ENCODE peak calls at places on chromosomes 11 and 22, in four cellular contexts. Z is tibial artery; K is RWPE1; H is effector memory CD4-positive, alpha-beta T cell. N is an unnamed sample.

GRCh38 chr11:72722050-72722748 is 30.0 kb downstream of the ARAP1 start:
- DNase-seq in Z (peak), K (peak), H (peak), N (peak)

GRCh38 chr11:14125529-14125928 is 163.0 kb downstream of the SPON1 start:
- DNase-seq in Z (no peak), K (peak), H (no peak), N (no peak)

GRCh38 chr22:23831781-23832180 is 7.0 kb downstream of the DERL3 start:
- DNase-seq in Z (peak), K (no peak), H (no peak), N (peak)

GRCh38 chr22:45006873-45007246 is 2.9 kb downstream of the PHF21B start:
- DNase-seq in Z (no peak), K (no peak), H (no peak), N (no peak)

GRCh38 chr11:84212467-84213390 is 926.6 kb upstream of the CCDC90B start:
- DNase-seq in Z (no peak), K (no peak), H (no peak), N (no peak)

GRCh38 chr11:44301856-44302231 is 8.1 kb downstream of the ALX4 start:
- DNase-seq in Z (no peak), K (peak), H (no peak), N (no peak)

GRCh38 chr11:71182791-71183556 is 69.4 kb downstream of the SHANK2 start:
- DNase-seq in Z (no peak), K (no peak), H (no peak), N (no peak)

GRCh38 chr11:19935507-19935906 is 222.9 kb downstream of the NAV2 start:
- DNase-seq in Z (no peak), K (no peak), H (no peak), N (no peak)

GRCh38 chr11:134518616-134519389 is 106.8 kb upstream of the B3GAT1 start:
- DNase-seq in Z (peak), K (no peak), H (no peak), N (peak)

DNA sequence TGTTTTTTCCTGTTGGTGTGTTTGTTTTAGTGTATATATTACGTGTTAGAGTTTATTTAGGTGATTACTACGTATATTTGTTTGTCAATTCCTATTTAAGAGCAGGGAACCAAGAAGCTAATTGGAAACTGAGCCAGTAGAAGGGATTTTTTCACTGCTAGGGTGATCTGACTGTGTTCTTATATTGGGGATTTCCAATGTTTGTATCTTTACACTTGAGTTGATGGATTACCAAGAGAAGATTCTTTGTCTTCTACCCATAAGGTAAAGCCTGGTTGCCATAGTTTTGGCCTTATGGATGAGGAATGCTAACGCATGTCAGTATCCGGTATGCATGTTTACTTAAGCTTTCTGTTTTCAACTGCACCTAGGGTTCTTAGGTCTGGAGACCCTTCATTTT is 35.6 kb downstream of the SIK2 start:
- DNase-seq in Z (no peak), K (no peak), H (no peak), N (no peak)
- H3K27ac ChIP-seq in Z (no peak), K (no peak), H (no peak), N (no peak)

GRCh38 chr11:28223577-28223976 is 115.4 kb downstream of the METTL15 start:
- DNase-seq in Z (no peak), K (no peak), H (no peak), N (no peak)

GRCh38 chr11:28231475-28231874 is 123.3 kb downstream of the METTL15 start:
- DNase-seq in Z (no peak), K (no peak), H (no peak), N (no peak)

GRCh38 chr11:28228196-28228595 is 120.0 kb downstream of the METTL15 start:
- DNase-seq in Z (no peak), K (peak), H (no peak), N (no peak)

GRCh38 chr11:28223994-28224393 is 115.8 kb downstream of the METTL15 start:
- DNase-seq in Z (no peak), K (no peak), H (no peak), N (no peak)

GRCh38 chr11:28227460-28227859 is 119.3 kb downstream of the METTL15 start:
- DNase-seq in Z (no peak), K (no peak), H (no peak), N (no peak)
- H3K27ac ChIP-seq in Z (no peak), K (no peak), H (no peak), N (no peak)

DNA sequence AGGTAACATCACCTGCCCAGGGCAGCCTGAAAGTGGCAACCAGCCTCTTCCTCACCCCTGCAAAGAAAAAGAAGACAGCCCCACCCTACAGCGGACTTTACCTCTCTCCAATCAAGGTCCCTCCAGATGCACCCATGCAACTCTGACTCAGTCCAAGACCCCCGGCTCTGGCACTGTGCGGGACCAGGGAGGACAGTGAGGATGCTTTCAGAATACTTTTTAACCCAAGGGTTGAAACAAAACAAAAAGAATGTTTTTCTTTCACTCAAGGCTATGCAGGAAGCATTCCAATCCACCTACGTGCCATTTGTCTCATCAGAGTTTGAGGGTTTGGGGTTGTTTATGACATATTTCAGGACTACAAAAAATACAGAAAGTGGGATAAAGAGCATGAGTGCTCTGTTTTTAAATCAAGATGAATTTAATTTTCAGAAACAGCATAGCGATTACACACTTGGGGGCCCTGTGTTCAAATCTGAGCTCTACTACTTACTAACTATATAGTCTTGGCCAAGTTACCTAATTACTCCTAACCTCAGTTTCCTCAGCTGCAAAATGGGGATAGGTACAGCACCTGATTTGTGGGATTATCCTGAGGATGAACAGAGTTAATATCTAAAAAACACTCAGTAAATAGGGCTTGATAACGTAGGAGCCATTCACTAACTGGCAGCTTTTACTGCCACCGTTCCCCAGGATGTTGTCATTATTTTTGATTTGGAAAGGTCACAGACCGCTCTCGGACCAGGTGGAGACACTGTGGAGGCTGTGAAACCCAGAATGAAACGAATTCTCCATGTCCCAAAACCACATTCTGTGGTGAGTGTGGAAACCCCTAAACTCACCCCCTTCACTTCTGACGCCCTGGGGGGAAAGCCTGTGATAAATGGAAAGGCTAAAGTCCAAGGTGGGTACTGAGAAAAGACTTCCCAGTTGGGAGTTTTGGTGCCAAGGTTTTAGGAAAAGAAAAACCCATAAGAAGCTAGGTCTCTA is 5.6 kb downstream of the PLAAT3 start:
- DNase-seq in Z (peak), K (no peak), H (no peak), N (no peak)
- H3K27ac ChIP-seq in Z (peak), K (no peak), H (no peak), N (no peak)

DNA sequence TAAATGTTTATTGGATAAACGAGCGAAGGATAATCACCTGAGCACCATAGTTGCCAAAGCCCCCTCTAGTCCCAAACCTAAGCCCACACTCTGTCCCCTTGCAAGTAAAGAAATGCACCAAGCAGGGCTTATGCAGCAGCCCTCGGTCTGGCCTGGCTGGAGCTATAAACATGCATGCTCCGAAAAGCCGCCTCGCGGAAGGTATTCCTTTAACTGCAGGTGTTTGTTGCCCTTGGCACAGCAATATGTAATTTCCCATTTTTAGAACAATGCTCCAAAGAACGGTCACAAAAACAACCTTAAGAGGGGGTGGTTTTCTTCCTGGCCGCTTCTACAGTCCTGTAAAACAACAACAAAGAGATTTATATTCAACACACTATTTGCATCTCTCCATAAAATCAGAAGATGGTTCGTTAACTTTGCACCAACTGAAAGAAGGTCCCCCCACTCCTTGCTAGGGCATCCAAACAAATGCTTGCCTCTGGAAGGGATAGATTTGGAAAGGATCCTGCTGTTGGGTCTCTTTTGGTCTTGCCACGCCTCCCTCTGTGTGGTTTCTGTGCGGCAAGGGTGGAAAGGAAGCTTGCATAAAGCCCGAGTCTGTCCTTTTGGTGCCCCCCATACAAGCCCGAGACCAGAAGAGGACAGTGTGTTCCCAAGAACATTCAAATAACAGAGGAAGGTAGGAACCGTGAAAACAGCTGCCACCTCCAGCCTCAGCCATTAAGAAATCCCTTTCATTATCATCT is 14.9 kb downstream of the SCGB1A1 start:
- DNase-seq in Z (no peak), K (no peak), H (no peak), N (no peak)
- H3K27ac ChIP-seq in Z (peak), K (no peak), H (no peak), N (no peak)

DNA sequence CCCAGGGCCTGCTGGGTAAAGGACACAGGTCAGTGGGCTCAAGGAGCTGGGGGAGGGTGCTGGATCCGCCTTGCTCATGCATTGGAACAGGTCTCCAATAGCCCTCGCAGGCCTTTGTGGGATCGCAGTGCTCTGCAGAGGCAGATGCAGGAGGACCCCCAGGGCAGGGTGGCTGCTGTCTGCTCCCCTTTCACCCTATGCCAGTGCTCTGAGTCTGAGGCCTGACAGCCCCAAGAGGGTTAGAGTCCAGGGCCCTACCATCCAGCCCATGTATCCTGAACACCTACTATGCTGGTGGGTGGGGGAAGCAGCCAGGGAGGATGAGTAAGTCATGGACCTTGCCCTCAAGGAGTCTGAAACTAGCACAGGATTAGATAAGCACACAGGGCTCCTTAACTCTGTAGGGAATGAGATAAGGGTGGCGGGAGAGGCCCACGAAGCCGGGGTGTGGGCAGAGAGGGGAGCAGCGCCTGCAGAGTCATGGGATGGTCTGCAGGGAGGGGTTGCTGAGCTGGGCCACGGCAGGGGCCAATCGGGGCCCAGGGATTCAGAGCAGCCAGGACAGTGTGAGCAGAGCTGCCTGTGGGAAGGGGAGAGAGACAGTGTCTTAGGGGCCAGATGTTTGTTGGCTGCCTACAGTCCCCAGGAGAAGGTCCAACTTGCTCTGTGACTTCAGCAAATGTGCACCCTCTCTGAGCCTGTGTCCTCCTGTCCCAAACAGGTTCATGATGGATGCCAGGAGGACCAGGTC is 10.5 kb upstream of the EHD1 start:
- DNase-seq in Z (no peak), K (no peak), H (no peak), N (no peak)
- H3K27ac ChIP-seq in Z (no peak), K (peak), H (no peak), N (no peak)

DNA sequence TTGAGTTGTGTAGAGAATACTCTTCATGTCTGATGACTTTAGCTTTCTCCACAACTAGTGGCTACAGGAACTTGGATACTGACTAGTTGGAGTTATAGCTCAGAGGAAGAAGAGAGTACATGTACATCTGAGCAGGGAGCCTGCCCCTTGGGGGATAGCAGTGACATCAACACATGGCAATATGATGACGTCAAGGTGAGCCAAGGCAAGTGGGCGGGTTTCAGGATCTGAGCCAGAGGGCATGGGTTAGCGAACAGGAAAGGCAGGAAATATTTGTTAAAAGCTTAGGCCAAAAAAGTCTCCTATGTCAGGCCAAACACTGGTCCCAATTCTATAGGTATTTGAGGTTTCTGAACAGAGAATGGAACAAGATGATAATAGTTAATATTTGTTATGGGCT is 42.0 kb upstream of the HORMAD2 start:
- DNase-seq in Z (no peak), K (peak), H (no peak), N (no peak)
- H3K27ac ChIP-seq in Z (no peak), K (no peak), H (no peak), N (no peak)